ENCODE peak calls at places on chromosomes 16 and 17, in eight cellular contexts. Z, P, C, M, G, X, O and D are unnamed samples.

GRCh38 chr17:18033442-18034099 is 5.4 kb downstream of the ATPAF2 start:
- DNase-seq in Z (peak), P (peak), C (peak), M (no peak), G (peak), X (peak), O (peak), D (peak)

GRCh38 chr16:1612320-1613111 is at the start of gene CRAMP1:
- DNase-seq in Z (peak), P (no peak), C (peak), M (no peak), G (no peak), X (no peak), O (no peak), D (no peak)

GRCh38 chr17:50836826-50837225 is 1.4 kb downstream of the WFIKKN2 start:
- DNase-seq in Z (no peak), P (no peak), C (no peak), M (no peak), G (no peak), X (no peak), O (no peak), D (no peak)

GRCh38 chr17:41421116-41421515 is 3.3 kb downstream of the KRT37 start:
- DNase-seq in Z (no peak), P (no peak), C (peak), M (no peak), G (no peak), X (no peak), O (no peak), D (peak)

GRCh38 chr16:85395207-85395912 is 217.8 kb upstream of the GSE1 start:
- DNase-seq in Z (no peak), P (peak), C (peak), M (no peak), G (peak), X (peak), O (no peak), D (peak)

GRCh38 chr17:32323784-32324590 is 18.0 kb downstream of the C17orf75 start:
- DNase-seq in Z (no peak), P (no peak), C (peak), M (no peak), G (peak), X (no peak), O (no peak), D (no peak)

GRCh38 chr17:80945736-80946135 is 45.9 kb upstream of the CHMP6 start:
- DNase-seq in Z (no peak), P (no peak), C (no peak), M (no peak), G (peak), X (no peak), O (no peak), D (peak)

GRCh38 chr17:77068915-77069314 is 71.9 kb upstream of the SEC14L1 start:
- DNase-seq in Z (no peak), P (no peak), C (no peak), M (no peak), G (no peak), X (no peak), O (no peak), D (no peak)

GRCh38 chr16:30096105-30096861 is at the start of gene YPEL3:
- DNase-seq in Z (peak), P (peak), C (peak), M (peak), G (peak), X (peak), O (no peak), D (peak)

GRCh38 chr17:17824780-17825614 is 11.8 kb downstream of the SREBF1 start:
- DNase-seq in Z (peak), P (no peak), C (peak), M (no peak), G (no peak), X (no peak), O (no peak), D (peak)

GRCh38 chr17:80969030-80969673 is 22.5 kb upstream of the CHMP6 start:
- DNase-seq in Z (no peak), P (no peak), C (no peak), M (no peak), G (no peak), X (no peak), O (no peak), D (no peak)

GRCh38 chr16:12609937-12610699 is 193.6 kb downstream of the CPPED1 start:
- DNase-seq in Z (no peak), P (no peak), C (no peak), M (no peak), G (no peak), X (no peak), O (no peak), D (no peak)

GRCh38 chr17:34850023-34850422 is 111.2 kb downstream of the CCT6B start:
- DNase-seq in Z (no peak), P (no peak), C (peak), M (no peak), G (no peak), X (no peak), O (no peak), D (no peak)

GRCh38 chr16:12833939-12834338 is 30.3 kb upstream of the CPPED1 start:
- DNase-seq in Z (no peak), P (no peak), C (peak), M (no peak), G (no peak), X (no peak), O (no peak), D (no peak)

GRCh38 chr16:67395458-67396158 is 2.3 kb upstream of the TPPP3 start:
- DNase-seq in Z (no peak), P (peak), C (no peak), M (no peak), G (no peak), X (no peak), O (no peak), D (no peak)

GRCh38 chr16:67148221-67148620 is 2.6 kb downstream of the B3GNT9 start:
- DNase-seq in Z (no peak), P (no peak), C (no peak), M (no peak), G (no peak), X (no peak), O (no peak), D (no peak)

GRCh38 chr17:81328925-81329278 is 33.8 kb upstream of the SLC38A10 start:
- DNase-seq in Z (no peak), P (no peak), C (peak), M (no peak), G (no peak), X (no peak), O (no peak), D (peak)

GRCh38 chr16:15601212-15601879 is 41.6 kb downstream of the MARF1 start:
- DNase-seq in Z (no peak), P (no peak), C (no peak), M (no peak), G (no peak), X (no peak), O (no peak), D (no peak)

GRCh38 chr16:4097826-4098240 is 18.4 kb downstream of the ADCY9 start:
- DNase-seq in Z (no peak), P (no peak), C (no peak), M (no peak), G (no peak), X (no peak), O (no peak), D (no peak)

GRCh38 chr17:81923302-81924260 is 4.0 kb downstream of the MAFG start:
- DNase-seq in Z (no peak), P (no peak), C (peak), M (no peak), G (peak), X (no peak), O (no peak), D (no peak)

GRCh38 chr16:65418435-65418834 is 296.6 kb upstream of the CDH11 start:
- DNase-seq in Z (no peak), P (no peak), C (no peak), M (no peak), G (no peak), X (no peak), O (no peak), D (no peak)